ENCODE peak calls at places on chromosomes 6 and 20, in six cellular contexts. D is A549, K is prostate gland, X is IMR-90, V is retinal pigment epithelial cell, B is endothelial cell. J is an unnamed sample.
A peak's percentile ranks its signal among the peaks of the same experiment; 100 is the strongest.

GRCh38 chr6:28353356-28353755 is 3.6 kb downstream of the ZKSCAN3 start:
- DNase-seq in D (no peak), K (no peak), X (no peak), V (no peak), B (no peak), J (no peak)

GRCh38 chr6:158852312-158853071 is 33.3 kb upstream of the EZR start:
- DNase-seq in D (no peak), K (no peak), X (no peak), V (no peak), B (no peak), J (no peak)

GRCh38 chr20:58587467-58587866 is 63.6 kb upstream of the STX16 start:
- DNase-seq in D (no peak), K (no peak), X (no peak), V (no peak), B (no peak), J (no peak)

GRCh38 chr6:167161895-167162467 is 4.2 kb upstream of the GPR31 start:
- DNase-seq in D (no peak), K (no peak), X (no peak), V (no peak), B (no peak), J (no peak)

GRCh38 chr6:4743026-4743425 is 33.2 kb upstream of the CDYL start:
- DNase-seq in D (no peak), K (no peak), X (no peak), V (no peak), B (no peak), J (no peak)

GRCh38 chr6:98716341-98716740 is 118.0 kb upstream of the POU3F2 start:
- DNase-seq in D (no peak), K (no peak), X (no peak), V (no peak), B (peak; percentile 4), J (peak; percentile 33)

GRCh38 chr6:159973951-159974350 is 5.1 kb downstream of the IGF2R start:
- DNase-seq in D (peak; percentile 30), K (no peak), X (peak; percentile 89), V (no peak), B (no peak), J (no peak)

GRCh38 chr6:142015011-142015410 is 117.7 kb upstream of the GJE1 start:
- DNase-seq in D (no peak), K (no peak), X (no peak), V (no peak), B (no peak), J (no peak)

GRCh38 chr6:7993952-7994351 is 70.2 kb downstream of the BLOC1S5 start:
- DNase-seq in D (no peak), K (no peak), X (no peak), V (no peak), B (no peak), J (no peak)

GRCh38 chr20:51258582-51259175 is 235.8 kb upstream of the KCNG1 start:
- DNase-seq in D (peak; percentile 50), K (peak; percentile 13), X (peak; percentile 17), V (peak; percentile 79), B (no peak), J (no peak)

GRCh38 chr6:43804550-43805223 is 34.7 kb downstream of the VEGFA start:
- DNase-seq in D (no peak), K (no peak), X (no peak), V (no peak), B (no peak), J (no peak)

GRCh38 chr6:9236443-9236842 is 801.1 kb upstream of the SLC35B3 start:
- DNase-seq in D (no peak), K (no peak), X (no peak), V (no peak), B (no peak), J (no peak)

GRCh38 chr6:139278190-139278589 is 13.6 kb downstream of the TXLNB start:
- DNase-seq in D (no peak), K (no peak), X (peak; percentile 53), V (no peak), B (no peak), J (no peak)

GRCh38 chr6:11586117-11586516 is 48.6 kb downstream of the TMEM170B start:
- DNase-seq in D (no peak), K (no peak), X (no peak), V (peak; percentile 82), B (no peak), J (no peak)

GRCh38 chr6:63509652-63510352 is 62.5 kb upstream of the LOC128125822 start:
- DNase-seq in D (peak; percentile 85), K (peak; percentile 22), X (peak; percentile 35), V (no peak), B (no peak), J (no peak)

GRCh38 chr6:100453701-100454521 is 10.8 kb downstream of the SIM1 start:
- DNase-seq in D (no peak), K (no peak), X (no peak), V (no peak), B (peak; percentile 37), J (no peak)

GRCh38 chr6:137045221-137045789 is 540 bp upstream of the IL20RA start:
- DNase-seq in D (no peak), K (no peak), X (no peak), V (no peak), B (no peak), J (no peak)

GRCh38 chr6:42507195-42507594 is 55.5 kb upstream of the TRERF1 start:
- DNase-seq in D (no peak), K (no peak), X (no peak), V (no peak), B (no peak), J (no peak)

GRCh38 chr6:82988904-82989303 is 76.7 kb downstream of the UBE3D start:
- DNase-seq in D (no peak), K (no peak), X (peak; percentile 46), V (no peak), B (no peak), J (no peak)

GRCh38 chr6:43924222-43924702 is 154.3 kb downstream of the VEGFA start:
- DNase-seq in D (no peak), K (no peak), X (peak; percentile 56), V (no peak), B (no peak), J (no peak)

GRCh38 chr6:25949695-25950094 is 12.9 kb upstream of the TRIM38 start:
- DNase-seq in D (no peak), K (no peak), X (no peak), V (no peak), B (no peak), J (no peak)

GRCh38 chr20:9389321-9389720 is 125.1 kb upstream of the LAMP5 start:
- DNase-seq in D (no peak), K (no peak), X (no peak), V (no peak), B (no peak), J (no peak)

GRCh38 chr6:31585531-31585930 is 546 bp upstream of the LST1 start:
- DNase-seq in D (peak; percentile 36), K (no peak), X (no peak), V (no peak), B (no peak), J (no peak)

GRCh38 chr20:14142171-14142570 is 146.9 kb downstream of the MACROD2 start:
- DNase-seq in D (peak; percentile 79), K (peak; percentile 41), X (peak; percentile 19), V (peak; percentile 22), B (peak; percentile 67), J (peak; percentile 56)

DNA sequence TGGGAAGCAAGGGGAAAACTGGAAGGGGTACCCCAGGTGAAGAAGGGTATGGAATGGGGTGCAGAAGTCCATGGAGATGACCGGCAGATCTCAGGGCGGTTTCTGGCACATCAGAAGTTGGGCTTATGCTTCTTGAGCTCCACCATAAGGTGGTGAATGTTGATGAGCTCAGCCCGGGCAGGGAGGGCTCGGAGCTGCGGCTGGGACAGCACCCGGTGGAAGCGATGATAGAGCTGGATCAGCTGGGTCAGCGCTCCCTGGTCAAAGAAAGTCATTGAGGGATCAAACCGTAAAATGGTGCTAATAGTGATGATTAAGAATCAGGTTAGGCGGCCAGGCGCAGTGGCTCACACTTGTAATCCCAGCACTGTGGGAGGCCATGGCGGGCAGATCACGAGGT is 20.9 kb downstream of the VPS52 start:
- DNase-seq in D (no peak), K (no peak), X (no peak), V (no peak), B (no peak), J (no peak)
- TF ChIP-seq CTCF in D (no peak), K (no peak), X (no peak), V (no peak), B (no peak), J (no peak)

GRCh38 chr20:17226410-17227198 is at the start of gene PCSK2:
- DNase-seq in D (peak; percentile 31), K (no peak), X (peak; percentile 57), V (peak; percentile 40), B (peak; percentile 76), J (peak; percentile 72)
- TF ChIP-seq CTCF in D (no peak), K (no peak), X (no peak), V (no peak), B (no peak), J (no peak)

DNA sequence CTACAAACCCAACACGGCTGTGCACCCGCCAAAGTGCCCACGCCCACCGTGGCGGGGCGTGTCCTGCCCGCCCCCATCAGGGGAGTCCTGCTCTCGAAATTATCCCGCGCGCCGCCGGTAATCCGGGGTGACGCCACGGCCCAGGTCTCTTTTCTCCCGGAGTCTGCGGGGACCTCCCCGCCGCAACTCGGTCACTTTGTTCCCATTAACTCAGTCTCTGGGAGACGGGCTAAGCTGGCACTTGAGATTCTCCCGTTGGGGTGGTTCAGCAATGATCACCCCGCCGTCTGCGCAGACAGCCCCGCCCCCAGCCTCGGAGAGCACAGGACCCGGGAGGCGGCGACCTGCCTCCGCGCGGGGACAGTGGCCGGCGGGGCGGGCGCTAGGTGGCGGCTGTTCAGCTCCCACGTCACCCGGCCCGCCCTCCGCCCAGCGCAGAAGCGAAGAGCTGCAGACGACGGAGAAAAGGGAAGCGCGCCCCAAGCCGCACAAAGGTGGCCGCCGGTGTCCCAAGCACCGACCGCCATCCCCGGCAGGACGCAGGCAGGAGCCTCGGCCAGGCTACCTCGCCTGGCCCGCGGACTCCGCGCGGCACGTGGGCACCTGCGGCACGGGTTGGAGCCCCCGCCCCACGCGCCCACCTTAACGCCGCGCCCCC is 31.5 kb downstream of the SF3B5 start:
- DNase-seq in D (peak; percentile 53), K (peak; percentile 85), X (no peak), V (no peak), B (peak; percentile 60), J (peak; percentile 67)
- TF ChIP-seq CTCF in D (peak; percentile 17), K (no peak), X (no peak), V (no peak), B (no peak), J (peak; percentile 36)

GRCh38 chr20:44460795-44461141 is 14.9 kb upstream of the TTPAL start:
- DNase-seq in D (peak; percentile 45), K (no peak), X (peak; percentile 23), V (no peak), B (peak; percentile 19), J (no peak)
- TF ChIP-seq CTCF in D (peak; percentile 81), K (no peak), X (peak; percentile 57), V (peak; percentile 50), B (no peak), J (peak; percentile 52)

GRCh38 chr6:161750677-161751076 is 476.8 kb upstream of the AGPAT4 start:
- DNase-seq in D (no peak), K (no peak), X (no peak), V (no peak), B (no peak), J (no peak)

GRCh38 chr6:161749576-161749975 is 475.7 kb upstream of the AGPAT4 start:
- DNase-seq in D (no peak), K (no peak), X (no peak), V (no peak), B (no peak), J (no peak)

GRCh38 chr6:161745128-161745527 is 471.3 kb upstream of the AGPAT4 start:
- DNase-seq in D (no peak), K (no peak), X (no peak), V (no peak), B (no peak), J (no peak)

GRCh38 chr6:161745594-161745993 is 471.7 kb upstream of the AGPAT4 start:
- DNase-seq in D (no peak), K (no peak), X (no peak), V (no peak), B (no peak), J (no peak)

GRCh38 chr6:161748535-161749386 is 474.9 kb upstream of the AGPAT4 start:
- DNase-seq in D (peak; percentile 20), K (no peak), X (no peak), V (no peak), B (peak; percentile 85), J (peak; percentile 80)
- TF ChIP-seq CTCF in D (peak; percentile 30), K (no peak), X (no peak), V (peak; percentile 68), B (peak; percentile 78), J (peak; percentile 76)